ENCODE peak calls at places on chromosomes 13 and 19, in eight cellular contexts. M is activated naive CD8-positive, alpha-beta T cell treated with anti-CD3 and anti-CD28 coated beads, Interleukin-2, amount 50 U/mL, for 24 hours; T is HCT116; R is endothelial cell; J is CD8-positive, alpha-beta memory T cell; E is T-cell; C is dermis microvascular lymphatic vessel endothelial cell; O is stimulated activated naive CD8-positive, alpha-beta T cell treated with anti-CD3 and anti-CD28 coated beads, Interleukin-15, Interleukin-2, amounts not matched to agents 100 U/mL and 50 U/mL, for 24 hours. X is an unnamed sample.

GRCh38 chr13:36046672-36047071 is 84.5 kb downstream of the DCLK1 start:
- DNase-seq in M (no peak), T (no peak), J (no peak), R (no peak), C (no peak), E (no peak), O (no peak), X (no peak)

GRCh38 chr19:41409288-41409687 is 11.7 kb downstream of the BCKDHA start:
- DNase-seq in C (peak; percentile 49), T (peak; percentile 28), J (no peak), R (no peak), E (no peak), M (no peak), O (no peak), X (no peak)

GRCh38 chr19:12665646-12666304 is 767 bp downstream of the MAN2B1 start:
- DNase-seq in R (no peak), M (peak; percentile 41), C (peak; percentile 12), E (no peak), J (no peak), T (no peak), O (peak; percentile 48), X (no peak)

GRCh38 chr13:19673473-19674430 is 40.3 kb downstream of the MPHOSPH8 start:
- DNase-seq in E (no peak), C (peak; percentile 44), O (no peak), R (no peak), T (no peak), J (no peak), M (no peak), X (no peak)

GRCh38 chr13:39451301-39451700 is 151.7 kb downstream of the LHFPL6 start:
- DNase-seq in R (no peak), C (peak; percentile 82), M (no peak), O (no peak), J (no peak), T (no peak), E (no peak), X (no peak)

GRCh38 chr19:1035998-1036621 is 3.8 kb upstream of the ABCA7 start:
- DNase-seq in R (no peak), C (no peak), T (no peak), M (no peak), J (no peak), E (peak; percentile 21), O (no peak), X (no peak)

GRCh38 chr13:103157034-103157433 is 90.8 kb upstream of the SLC10A2 start:
- DNase-seq in E (no peak), T (no peak), M (no peak), O (no peak), C (no peak), R (no peak), J (no peak), X (no peak)

GRCh38 chr19:17946965-17947784 is 14.4 kb downstream of the CCDC124 start:
- DNase-seq in T (no peak), R (no peak), M (no peak), O (no peak), J (no peak), C (no peak), E (no peak), X (peak; percentile 27)

GRCh38 chr13:94228781-94229180 is 250.7 kb downstream of the DCT start:
- DNase-seq in M (no peak), E (no peak), T (no peak), O (no peak), R (no peak), C (no peak), J (no peak), X (no peak)

GRCh38 chr13:47039106-47039505 is 142.3 kb upstream of the HTR2A start:
- DNase-seq in T (no peak), C (no peak), J (no peak), O (no peak), E (no peak), R (no peak), M (no peak), X (no peak)

GRCh38 chr19:14059652-14060155 is 2.2 kb downstream of the PALM3 start:
- DNase-seq in E (no peak), M (no peak), O (no peak), R (no peak), T (no peak), J (no peak), C (no peak), X (no peak)

GRCh38 chr13:73167046-73167820 is 108.4 kb downstream of the KLF5 start:
- DNase-seq in T (no peak), J (no peak), O (no peak), M (no peak), C (no peak), E (no peak), R (no peak), X (no peak)

GRCh38 chr13:69226427-69226826 is 881.2 kb upstream of the ATXN8OS start:
- DNase-seq in T (no peak), O (no peak), C (no peak), E (no peak), R (no peak), J (no peak), M (no peak), X (no peak)

GRCh38 chr19:14563989-14564650 is 7.7 kb downstream of the NDUFB7 start:
- DNase-seq in J (peak; percentile 52), R (no peak), C (peak; percentile 28), O (peak; percentile 69), T (peak; percentile 68), M (peak; percentile 64), E (peak; percentile 53), X (peak; percentile 31)

GRCh38 chr19:33171222-33171795 is 22.8 kb upstream of the LRP3 start:
- DNase-seq in J (no peak), R (no peak), C (no peak), M (no peak), O (no peak), E (no peak), T (no peak), X (no peak)

GRCh38 chr13:58597552-58597951 is 966.0 kb downstream of the PCDH17 start:
- DNase-seq in E (no peak), C (no peak), J (no peak), R (no peak), T (no peak), M (no peak), O (no peak), X (no peak)

GRCh38 chr19:42540071-42540553 is 11.8 kb upstream of the CEACAM1 start:
- DNase-seq in E (no peak), C (no peak), R (no peak), O (no peak), M (no peak), J (no peak), T (no peak), X (no peak)

GRCh38 chr19:44356383-44357111 is at the start of gene ZNF112:
- DNase-seq in O (peak; percentile 4), E (no peak), J (no peak), R (peak; percentile 73), M (peak; percentile 6), T (peak; percentile 90), C (peak; percentile 91), X (no peak)

GRCh38 chr19:16957151-16957662 is 68.4 kb downstream of the F2RL3 start:
- DNase-seq in E (no peak), R (no peak), M (no peak), C (no peak), T (no peak), O (no peak), J (no peak), X (no peak)

GRCh38 chr19:17802137-17802858 is 7.4 kb downstream of the B3GNT3 start:
- DNase-seq in M (no peak), J (no peak), T (no peak), R (no peak), O (no peak), C (no peak), E (no peak), X (no peak)

GRCh38 chr19:55097864-55098715 is 19.3 kb downstream of the PPP1R12C start:
- DNase-seq in T (no peak), J (no peak), E (no peak), C (no peak), R (no peak), M (no peak), O (no peak), X (no peak)

GRCh38 chr19:30596813-30597399 is 224.7 kb downstream of the ZNF536 start:
- DNase-seq in J (no peak), M (no peak), E (no peak), O (no peak), R (no peak), T (no peak), C (no peak), X (no peak)

GRCh38 chr13:23778007-23778687 is 111.1 kb downstream of the MIPEP start:
- DNase-seq in R (no peak), O (no peak), C (no peak), E (no peak), M (no peak), T (no peak), J (no peak), X (no peak)